ENCODE peak calls at places on chromosomes 5 and 9, in ten cellular contexts. V, D, S, A, B, J, E, Y, T and N are unnamed samples.

GRCh38 chr5:78162253-78162862 is 132.1 kb downstream of the AP3B1 start:
- DNase-seq in V (peak; percentile 51), D (no peak), S (peak; percentile 41), A (no peak), B (no peak), J (no peak), E (no peak), Y (peak; percentile 3), T (peak; percentile 61), N (no peak)

GRCh38 chr9:90167920-90168319 is 474.7 kb downstream of the DIRAS2 start:
- DNase-seq in V (no peak), D (no peak), S (no peak), A (no peak), B (no peak), J (no peak), E (no peak), Y (no peak), T (no peak), N (no peak)

GRCh38 chr5:140153255-140153654 is 21.7 kb upstream of the CYSTM1 start:
- DNase-seq in V (no peak), D (no peak), S (no peak), A (no peak), B (no peak), J (no peak), E (no peak), Y (no peak), T (no peak), N (no peak)

GRCh38 chr9:95991326-95991725 is 115.8 kb downstream of the ERCC6L2 start:
- DNase-seq in V (no peak), D (no peak), S (no peak), A (no peak), B (no peak), J (no peak), E (no peak), Y (no peak), T (peak; percentile 14), N (no peak)

GRCh38 chr5:8686707-8687106 is 817.8 kb downstream of the MTRR start:
- DNase-seq in V (no peak), D (no peak), S (no peak), A (no peak), B (no peak), J (no peak), E (no peak), Y (peak; percentile 62), T (peak; percentile 70), N (no peak)

GRCh38 chr5:36875789-36876388 is 680 bp upstream of the NIPBL start:
- DNase-seq in V (peak; percentile 87), D (peak; percentile 76), S (peak; percentile 51), A (peak; percentile 77), B (no peak), J (peak; percentile 93), E (peak; percentile 73), Y (peak; percentile 60), T (peak; percentile 76), N (peak; percentile 78)

GRCh38 chr5:107364443-107365096 is 306.2 kb downstream of the EFNA5 start:
- DNase-seq in V (no peak), D (no peak), S (no peak), A (no peak), B (no peak), J (no peak), E (no peak), Y (no peak), T (no peak), N (no peak)

GRCh38 chr5:32794086-32794485 is 83.0 kb downstream of the NPR3 start:
- DNase-seq in V (no peak), D (no peak), S (no peak), A (no peak), B (no peak), J (no peak), E (no peak), Y (no peak), T (peak; percentile 22), N (no peak)

GRCh38 chr5:134436523-134437339 is 25.1 kb upstream of the CDKN2AIPNL start:
- DNase-seq in V (peak; percentile 88), D (no peak), S (no peak), A (peak; percentile 80), B (no peak), J (peak; percentile 92), E (peak; percentile 78), Y (peak; percentile 96), T (peak; percentile 76), N (peak; percentile 96)

GRCh38 chr9:136844766-136845464 is 2.6 kb downstream of the AJM1 start:
- DNase-seq in V (no peak), D (no peak), S (no peak), A (no peak), B (no peak), J (no peak), E (no peak), Y (no peak), T (no peak), N (no peak)

GRCh38 chr5:52007230-52007858 is 624.1 kb downstream of the ISL1 start:
- DNase-seq in V (peak; percentile 34), D (no peak), S (peak; percentile 16), A (peak; percentile 12), B (peak; percentile 39), J (no peak), E (no peak), Y (peak; percentile 3), T (peak; percentile 50), N (no peak)

GRCh38 chr5:134083517-134083916 is 31.0 kb upstream of the TCF7 start:
- DNase-seq in V (no peak), D (no peak), S (no peak), A (no peak), B (no peak), J (no peak), E (no peak), Y (peak; percentile 74), T (no peak), N (no peak)

GRCh38 chr5:75507841-75508240 is 3.6 kb downstream of the CERT1 start:
- DNase-seq in V (no peak), D (no peak), S (no peak), A (no peak), B (no peak), J (no peak), E (no peak), Y (no peak), T (no peak), N (no peak)

GRCh38 chr5:33894566-33894965 is 2.8 kb upstream of the ADAMTS12 start:
- DNase-seq in V (no peak), D (no peak), S (no peak), A (no peak), B (no peak), J (no peak), E (no peak), Y (peak; percentile 84), T (peak; percentile 34), N (no peak)

GRCh38 chr9:1073497-1073896 is 23.3 kb downstream of the DMRT2 start:
- DNase-seq in V (no peak), D (no peak), S (no peak), A (no peak), B (no peak), J (no peak), E (no peak), Y (no peak), T (no peak), N (no peak)

GRCh38 chr5:96725257-96725656 is 63.1 kb downstream of the CAST start:
- DNase-seq in V (no peak), D (no peak), S (no peak), A (no peak), B (no peak), J (no peak), E (no peak), Y (no peak), T (no peak), N (no peak)

GRCh38 chr5:96726802-96727201 is 64.6 kb downstream of the CAST start:
- DNase-seq in V (no peak), D (no peak), S (no peak), A (no peak), B (no peak), J (no peak), E (no peak), Y (no peak), T (no peak), N (no peak)

GRCh38 chr5:96734871-96735325 is 72.7 kb downstream of the CAST start:
- DNase-seq in V (no peak), D (no peak), S (no peak), A (no peak), B (no peak), J (no peak), E (no peak), Y (peak; percentile 70), T (peak; percentile 76), N (no peak)

GRCh38 chr5:96733771-96734498 is 71.8 kb downstream of the CAST start:
- DNase-seq in V (no peak), D (no peak), S (peak; percentile 54), A (no peak), B (no peak), J (no peak), E (no peak), Y (no peak), T (no peak), N (peak; percentile 54)

GRCh38 chr5:96729156-96729555 is 67.0 kb downstream of the CAST start:
- DNase-seq in V (no peak), D (no peak), S (no peak), A (no peak), B (no peak), J (no peak), E (no peak), Y (no peak), T (no peak), N (no peak)
- TF ChIP-seq CTCF in V (no peak), D (no peak), S (peak; percentile 28), A (peak; percentile 26), B (peak; percentile 39), J (peak; percentile 19), E (no peak), Y (no peak), T (peak; percentile 36), N (peak; percentile 21)

GRCh38 chr9:70590264-70590646 is 175.8 kb upstream of the KLF9 start:
- DNase-seq in V (no peak), D (no peak), S (no peak), A (no peak), B (no peak), J (no peak), E (no peak), Y (peak; percentile 46), T (peak; percentile 77), N (no peak)
- H3K4me3 ChIP-seq in V (no peak overlapping the region), D (no peak overlapping the region), S (no peak overlapping the region), A (no peak overlapping the region), B (no peak overlapping the region), J (no peak overlapping the region), E (no peak overlapping the region), Y (no peak overlapping the region), T (no peak overlapping the region), N (no peak overlapping the region)

GRCh38 chr9:114156658-114157421 is 1.5 kb downstream of the COL27A1 start:
- DNase-seq in V (no peak), D (peak; percentile 76), S (no peak), A (peak; percentile 62), B (no peak), J (peak; percentile 77), E (peak; percentile 54), Y (peak; percentile 85), T (peak; percentile 81), N (peak; percentile 26)
- TF ChIP-seq CTCF in V (no peak), D (no peak), S (no peak), A (no peak), B (no peak), J (peak; percentile 8), E (no peak), Y (no peak), T (no peak), N (no peak)

DNA sequence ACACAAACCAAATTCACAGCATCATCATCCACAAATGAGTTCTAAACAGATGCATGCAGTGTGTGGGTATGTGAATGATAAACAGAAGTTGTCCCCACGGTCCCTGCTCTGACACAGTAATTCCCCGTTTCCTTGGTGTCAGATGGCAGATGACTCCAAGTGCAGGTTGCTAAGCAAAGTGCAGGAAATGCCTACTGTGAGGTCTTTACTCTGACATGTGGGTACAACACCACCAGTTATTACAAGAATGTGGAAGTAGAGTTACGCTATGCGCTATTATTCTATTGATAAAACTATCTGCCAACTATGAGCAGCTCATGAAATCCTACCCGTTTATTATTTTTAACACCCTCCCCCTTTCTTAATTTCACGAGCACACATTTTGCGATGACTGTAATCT is 448.9 kb downstream of the BNC2 start:
- DNase-seq in V (peak; percentile 13), D (no peak), S (no peak), A (no peak), B (no peak), J (no peak), E (no peak), Y (peak; percentile 44), T (peak; percentile 51), N (no peak)
- H3K4me3 ChIP-seq in V (no peak overlapping the region), D (no peak overlapping the region), S (no peak overlapping the region), A (no peak overlapping the region), B (no peak overlapping the region), J (no peak overlapping the region), E (no peak overlapping the region), Y (no peak overlapping the region), T (no peak overlapping the region), N (no peak overlapping the region)